ENCODE peak calls at places on chromosomes 11 and 22, in nine cellular contexts. Y is HCT116, V is PC-9, W is choroid plexus epithelial cell, S is A549, G is pancreas, Q is prostate gland, U is mucosa of descending colon, T is HL-60. D is an unnamed sample.

GRCh38 chr11:70423523-70424505 is 25.5 kb downstream of the CTTN start:
- DNase-seq in Y (no peak), V (peak; percentile 89), W (peak; percentile 92), S (no peak), G (no peak), Q (no peak), U (no peak), T (peak; percentile 81), D (no peak)

GRCh38 chr11:38819986-38820385 is 2221.9 kb upstream of the RAG2 start:
- DNase-seq in Y (no peak), V (no peak), W (no peak), S (no peak), G (no peak), Q (no peak), U (no peak), T (no peak), D (no peak)

GRCh38 chr22:23392420-23393121 is 187.5 kb downstream of the IGLL1 start:
- DNase-seq in Y (no peak), V (no peak), W (no peak), S (no peak), G (no peak), Q (no peak), U (no peak), T (no peak), D (no peak)

GRCh38 chr11:83545494-83545893 is 259.3 kb upstream of the CCDC90B start:
- DNase-seq in Y (no peak), V (no peak), W (no peak), S (no peak), G (no peak), Q (no peak), U (no peak), T (no peak), D (no peak)

GRCh38 chr22:35315855-35316745 is 16.4 kb downstream of the TOM1 start:
- DNase-seq in Y (no peak), V (no peak), W (no peak), S (no peak), G (no peak), Q (peak; percentile 88), U (no peak), T (no peak), D (no peak)

GRCh38 chr22:22605074-22605404 is 39.4 kb upstream of the GGTLC2 start:
- DNase-seq in Y (no peak), V (no peak), W (no peak), S (no peak), G (no peak), Q (no peak), U (no peak), T (no peak), D (peak; percentile 22)

GRCh38 chr11:96213500-96213899 is 129.5 kb downstream of the MAML2 start:
- DNase-seq in Y (no peak), V (no peak), W (peak; percentile 80), S (no peak), G (no peak), Q (no peak), U (no peak), T (no peak), D (no peak)

GRCh38 chr11:129192150-129192549 is at the start of gene ARHGAP32:
- DNase-seq in Y (no peak), V (peak; percentile 44), W (no peak), S (no peak), G (no peak), Q (no peak), U (no peak), T (no peak), D (no peak)

GRCh38 chr11:130671801-130672700 is 223.6 kb downstream of the ADAMTS15 start:
- DNase-seq in Y (no peak), V (no peak), W (peak; percentile 88), S (no peak), G (no peak), Q (no peak), U (peak; percentile 49), T (no peak), D (no peak)

GRCh38 chr11:88301478-88302140 is 35.9 kb downstream of the CTSC start:
- DNase-seq in Y (no peak), V (no peak), W (no peak), S (no peak), G (no peak), Q (no peak), U (no peak), T (no peak), D (peak; percentile 67)

GRCh38 chr11:27553186-27553585 is 46.6 kb upstream of the LIN7C start:
- DNase-seq in Y (no peak), V (no peak), W (no peak), S (no peak), G (no peak), Q (no peak), U (no peak), T (no peak), D (no peak)

GRCh38 chr22:32206774-32207758 is 2.2 kb upstream of the RFPL2 start:
- DNase-seq in Y (peak; percentile 56), V (peak; percentile 25), W (peak; percentile 40), S (peak; percentile 6), G (no peak), Q (peak; percentile 60), U (peak; percentile 62), T (peak; percentile 53), D (peak; percentile 10)

GRCh38 chr11:61023086-61024035 is 51.9 kb downstream of the CD6 start:
- DNase-seq in Y (no peak), V (no peak), W (no peak), S (no peak), G (no peak), Q (no peak), U (peak; percentile 23), T (no peak), D (no peak)

GRCh38 chr22:39240841-39241631 is 3.7 kb downstream of the PDGFB start:
- DNase-seq in Y (peak; percentile 64), V (peak; percentile 93), W (peak; percentile 44), S (peak; percentile 29), G (peak; percentile 75), Q (peak; percentile 83), U (peak; percentile 78), T (no peak), D (no peak)

GRCh38 chr22:31344369-31345330 is 1.5 kb downstream of the PATZ1 start:
- DNase-seq in Y (no peak), V (no peak), W (peak; percentile 67), S (no peak), G (peak; percentile 50), Q (peak; percentile 65), U (peak; percentile 62), T (peak; percentile 54), D (no peak)

GRCh38 chr11:57812634-57813033 is 51.0 kb downstream of the CTNND1 start:
- DNase-seq in Y (no peak), V (no peak), W (no peak), S (no peak), G (no peak), Q (no peak), U (no peak), T (no peak), D (no peak)
- H3K4me3 ChIP-seq in Y (no peak overlapping the region), V (no peak overlapping the region), W (no peak overlapping the region), S (no peak overlapping the region), G (no peak overlapping the region), Q (no peak overlapping the region), U (no peak overlapping the region), T (no peak overlapping the region), D (no peak overlapping the region)

DNA sequence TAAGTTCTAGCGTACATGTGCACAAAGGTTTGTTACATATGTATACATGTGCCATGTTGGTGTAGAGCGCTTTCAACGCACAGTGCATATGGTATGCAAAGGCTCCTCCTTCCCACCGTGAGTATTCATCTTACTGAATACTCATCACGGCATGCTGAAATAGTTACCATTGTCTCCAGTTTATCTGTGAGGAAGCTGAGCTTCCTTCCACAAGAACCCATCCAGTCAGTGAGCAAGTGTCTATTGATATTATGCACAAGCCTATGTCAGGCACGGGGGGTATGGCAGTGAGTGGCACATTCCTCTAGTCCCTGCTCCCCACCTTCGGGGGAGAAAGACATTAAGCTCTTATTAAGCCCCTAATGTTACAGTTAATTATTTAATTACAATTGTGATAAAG is 28.1 kb downstream of the INSC start:
- DNase-seq in Y (no peak), V (no peak), W (no peak), S (no peak), G (no peak), Q (no peak), U (no peak), T (no peak), D (no peak)
- TF ChIP-seq CTCF in Y (no peak), V (no peak), W (no peak), S (no peak), G (no peak), Q (no peak), U (no peak), T (no peak), D (no peak)

GRCh38 chr22:29305836-29306174 is 645 bp upstream of the GAS2L1 start:
- DNase-seq in Y (no peak), V (no peak), W (no peak), S (no peak), G (no peak), Q (no peak), U (no peak), T (no peak), D (no peak)
- H3K4me3 ChIP-seq in Y (peak overlapping the region; percentile 74), V (peak overlapping the region; percentile 75), W (peak overlapping the region; percentile 71), S (peak overlapping the region; percentile 80), G (no peak overlapping the region), Q (peak overlapping the region; percentile 59), U (peak overlapping the region; percentile 75), T (no peak overlapping the region), D (no peak overlapping the region)

GRCh38 chr11:8383227-8383626 is 119.5 kb upstream of the LMO1 start:
- DNase-seq in Y (no peak), V (no peak), W (no peak), S (no peak), G (no peak), Q (no peak), U (no peak), T (no peak), D (no peak)

GRCh38 chr11:8382436-8383053 is 118.9 kb upstream of the LMO1 start:
- DNase-seq in Y (no peak), V (no peak), W (peak; percentile 15), S (no peak), G (no peak), Q (no peak), U (no peak), T (no peak), D (no peak)

GRCh38 chr11:8386134-8386864 is 122.6 kb upstream of the LMO1 start:
- DNase-seq in Y (no peak), V (no peak), W (no peak), S (no peak), G (no peak), Q (no peak), U (no peak), T (no peak), D (peak; percentile 4)

GRCh38 chr11:8383627-8384026 is 119.9 kb upstream of the LMO1 start:
- DNase-seq in Y (no peak), V (no peak), W (no peak), S (no peak), G (no peak), Q (no peak), U (no peak), T (no peak), D (no peak)

DNA sequence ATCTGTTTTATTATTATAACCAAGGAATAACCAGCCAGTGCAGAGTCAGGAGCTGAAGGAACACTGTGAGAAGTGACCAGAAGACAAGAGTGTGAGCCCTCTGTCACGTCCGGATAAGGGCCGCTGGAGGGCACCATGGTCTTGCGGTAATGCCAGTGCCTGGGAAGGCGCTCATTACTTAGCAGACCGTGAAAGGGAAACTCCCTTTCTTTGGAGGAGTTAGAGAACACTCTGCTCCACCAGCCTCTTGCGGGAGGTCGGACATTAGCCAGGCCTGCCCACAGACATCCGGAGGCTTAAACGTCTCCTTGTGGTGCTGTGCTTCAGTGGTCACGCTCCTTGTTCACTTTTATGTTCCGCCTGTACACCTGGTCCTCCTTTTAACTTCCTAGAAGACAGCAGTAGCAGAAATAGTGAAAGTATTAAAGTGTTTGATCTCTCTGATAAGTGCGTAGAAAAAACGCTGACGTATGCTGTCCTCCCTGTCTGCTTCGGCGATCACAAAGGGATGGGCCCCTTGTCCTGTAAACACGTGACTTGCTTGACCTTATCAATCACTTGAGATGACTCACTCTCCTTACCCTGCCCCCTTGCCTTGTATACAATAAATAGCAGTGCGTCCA is 120.6 kb upstream of the LMO1 start:
- DNase-seq in Y (no peak), V (peak; percentile 47), W (no peak), S (no peak), G (no peak), Q (peak; percentile 41), U (peak; percentile 42), T (peak; percentile 64), D (peak; percentile 51)
- TF ChIP-seq CTCF in Y (no peak), V (peak; percentile 29), W (no peak), S (no peak), G (no peak), Q (no peak), U (no peak), T (no peak), D (peak; percentile 50)